ENCODE peak calls at places on chromosomes 16 and 17, in six cellular contexts. J is A549; L is uterus; C is cardiac muscle cell; Q is CD4-positive, alpha-beta T cell; S is thoracic aorta. B is an unnamed sample.

GRCh38 chr17:64240261-64240740 is 22.8 kb downstream of the TEX2 start:
- DNase-seq in J (no peak), L (no peak), C (peak), Q (no peak), S (no peak), B (no peak)

GRCh38 chr16:3687792-3688191 is 29.5 kb downstream of the TRAP1 start:
- DNase-seq in J (no peak), L (no peak), C (no peak), Q (no peak), S (no peak), B (no peak)

GRCh38 chr17:65567566-65567965 is 6.1 kb upstream of the AXIN2 start:
- DNase-seq in J (no peak), L (no peak), C (no peak), Q (no peak), S (no peak), B (no peak)

GRCh38 chr17:42060231-42060630 is 9.8 kb upstream of the C17orf113 start:
- DNase-seq in J (no peak), L (no peak), C (no peak), Q (no peak), S (no peak), B (no peak)

GRCh38 chr17:77343031-77343866 is 202.5 kb downstream of the SEC14L1 start:
- DNase-seq in J (no peak), L (no peak), C (no peak), Q (no peak), S (no peak), B (no peak)

GRCh38 chr16:2515180-2515803 is 1.5 kb downstream of the ATP6V0C start:
- DNase-seq in J (no peak), L (no peak), C (no peak), Q (no peak), S (no peak), B (no peak)

GRCh38 chr17:31339906-31340661 is 18.7 kb upstream of the EVI2A start:
- DNase-seq in J (no peak), L (peak), C (peak), Q (no peak), S (no peak), B (no peak)

GRCh38 chr17:41689497-41690299 is 1.0 kb downstream of the EIF1 start:
- DNase-seq in J (peak), L (peak), C (peak), Q (peak), S (no peak), B (no peak)

GRCh38 chr16:89422905-89423630 is 67.3 kb downstream of the ANKRD11 start:
- DNase-seq in J (no peak), L (no peak), C (peak), Q (no peak), S (no peak), B (no peak)

GRCh38 chr17:28119049-28119448 is 76.6 kb downstream of the NLK start:
- DNase-seq in J (no peak), L (no peak), C (no peak), Q (no peak), S (no peak), B (no peak)

GRCh38 chr17:1039511-1040215 is 42.7 kb downstream of the TIMM22 start:
- DNase-seq in J (no peak), L (peak), C (peak), Q (no peak), S (no peak), B (peak)

GRCh38 chr17:10119203-10120112 is 78.9 kb downstream of the GAS7 start:
- DNase-seq in J (no peak), L (no peak), C (no peak), Q (no peak), S (no peak), B (no peak)

GRCh38 chr16:84892097-84892496 is 72.3 kb downstream of the CRISPLD2 start:
- DNase-seq in J (no peak), L (no peak), C (no peak), Q (no peak), S (no peak), B (no peak)

GRCh38 chr17:14098246-14098645 is 28.9 kb downstream of the COX10 start:
- DNase-seq in J (no peak), L (no peak), C (peak), Q (no peak), S (no peak), B (no peak)

GRCh38 chr16:62644030-62644812 is 608.0 kb upstream of the CDH8 start:
- DNase-seq in J (no peak), L (no peak), C (no peak), Q (no peak), S (no peak), B (no peak)

GRCh38 chr17:13920413-13920812 is 148.9 kb upstream of the COX10 start:
- DNase-seq in J (no peak), L (no peak), C (no peak), Q (no peak), S (no peak), B (no peak)

GRCh38 chr16:8808613-8809353 is 11.1 kb downstream of the PMM2 start:
- DNase-seq in J (no peak), L (no peak), C (no peak), Q (no peak), S (no peak), B (no peak)

GRCh38 chr16:89142474-89143197 is 28.9 kb upstream of the CDH15 start:
- DNase-seq in J (no peak), L (no peak), C (no peak), Q (no peak), S (no peak), B (no peak)

GRCh38 chr16:2458887-2459646 is 842 bp upstream of the TEDC2 start:
- DNase-seq in J (no peak), L (no peak), C (no peak), Q (no peak), S (no peak), B (no peak)

GRCh38 chr16:3137267-3137666 is 2.4 kb downstream of the ZNF213 start:
- DNase-seq in J (no peak), L (no peak), C (no peak), Q (no peak), S (no peak), B (no peak)

GRCh38 chr17:14866266-14866665 is 398.9 kb downstream of the PMP22 start:
- DNase-seq in J (no peak), L (no peak), C (peak), Q (no peak), S (no peak), B (no peak)

GRCh38 chr17:28076138-28076537 is 33.7 kb downstream of the NLK start:
- DNase-seq in J (no peak), L (no peak), C (no peak), Q (no peak), S (no peak), B (no peak)

GRCh38 chr17:30824002-30824355 is 513 bp downstream of the CRLF3 start:
- DNase-seq in J (no peak), L (peak), C (no peak), Q (no peak), S (no peak), B (no peak)

GRCh38 chr17:17313350-17313991 is 10.3 kb downstream of the NT5M start:
- DNase-seq in J (peak), L (no peak), C (peak), Q (peak), S (no peak), B (no peak)

GRCh38 chr17:40112191-40112590 is 9.6 kb upstream of the MSL1 start:
- DNase-seq in J (no peak), L (no peak), C (no peak), Q (no peak), S (no peak), B (no peak)
- H3K27ac ChIP-seq in J (peak), L (peak), C (peak), Q (peak), S (peak), B (peak)

DNA sequence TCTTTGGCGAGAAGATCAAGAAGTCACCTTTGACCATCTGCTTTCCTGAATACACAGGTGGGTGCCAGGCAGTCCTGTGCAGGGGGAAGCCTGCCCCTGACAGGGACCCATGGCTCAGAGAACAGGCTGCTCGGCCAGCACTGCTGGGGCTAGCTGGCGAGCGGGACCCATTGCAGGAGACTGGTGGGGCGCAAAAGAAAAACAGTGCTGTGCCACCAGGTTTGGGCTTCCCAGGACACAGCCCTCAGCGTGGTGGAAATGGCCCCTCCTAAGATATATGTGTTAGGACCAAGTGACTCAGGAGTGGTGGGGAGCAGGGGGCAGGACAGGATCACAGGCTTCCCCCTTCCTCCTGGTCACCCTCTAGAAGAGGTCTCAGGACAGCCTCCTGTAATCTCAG is 73.9 kb downstream of the AMFR start:
- DNase-seq in J (no peak), L (no peak), C (no peak), Q (no peak), S (no peak), B (no peak)
- H3K27ac ChIP-seq in J (no peak), L (no peak), C (no peak), Q (no peak), S (no peak), B (no peak)

DNA sequence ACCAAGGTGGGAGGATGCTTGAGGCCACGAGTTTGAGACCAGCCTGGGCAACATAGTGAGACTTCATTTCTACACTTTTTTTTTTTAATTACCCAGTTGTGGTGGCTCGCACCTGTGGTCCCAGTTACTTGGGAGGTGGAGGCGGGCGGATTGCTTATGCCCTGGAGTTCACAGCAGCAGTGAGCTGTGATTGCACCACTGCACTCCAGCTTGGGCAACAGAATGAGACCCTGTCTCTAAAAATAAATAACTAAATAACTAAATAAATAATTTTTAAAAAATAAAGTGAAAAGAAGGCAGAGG is 9.3 kb downstream of the DNAI2 start:
- DNase-seq in J (no peak), L (no peak), C (no peak), Q (no peak), S (no peak), B (no peak)
- H3K27ac ChIP-seq in J (no peak), L (no peak), C (no peak), Q (no peak), S (no peak), B (no peak)

GRCh38 chr17:50146927-50147640 is 3.4 kb downstream of the PPP1R9B start:
- DNase-seq in J (no peak), L (no peak), C (no peak), Q (no peak), S (no peak), B (no peak)
- H3K27ac ChIP-seq in J (no peak), L (peak), C (no peak), Q (peak), S (peak), B (peak)

GRCh38 chr17:58333396-58334207 is 5.0 kb upstream of the TSPOAP1 start:
- DNase-seq in J (no peak), L (no peak), C (no peak), Q (no peak), S (no peak), B (no peak)
- H3K27ac ChIP-seq in J (no peak), L (no peak), C (no peak), Q (peak), S (no peak), B (no peak)

DNA sequence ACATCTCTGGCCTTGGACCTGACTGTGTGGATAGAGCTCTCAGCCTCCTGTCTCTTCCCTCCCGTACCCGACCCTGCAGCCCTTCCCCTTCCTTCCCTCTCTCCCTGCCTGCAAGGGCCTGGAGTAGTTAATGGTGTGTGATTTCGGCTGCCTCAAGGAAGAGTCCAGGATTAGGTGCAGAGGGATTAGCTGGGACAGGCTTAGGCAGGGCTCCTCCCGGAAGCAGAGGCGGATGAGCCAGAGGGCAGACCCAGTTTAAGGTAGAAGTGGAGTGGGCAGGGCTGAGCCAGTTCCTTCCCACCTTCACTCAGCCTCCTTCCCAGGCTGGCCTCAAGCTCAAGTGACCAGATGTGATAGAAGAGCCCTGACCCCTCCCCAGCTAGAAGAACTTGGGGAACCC is 16.7 kb downstream of the GUCY2D start:
- DNase-seq in J (no peak), L (no peak), C (no peak), Q (no peak), S (no peak), B (no peak)
- H3K27ac ChIP-seq in J (no peak), L (no peak), C (no peak), Q (no peak), S (no peak), B (no peak)

DNA sequence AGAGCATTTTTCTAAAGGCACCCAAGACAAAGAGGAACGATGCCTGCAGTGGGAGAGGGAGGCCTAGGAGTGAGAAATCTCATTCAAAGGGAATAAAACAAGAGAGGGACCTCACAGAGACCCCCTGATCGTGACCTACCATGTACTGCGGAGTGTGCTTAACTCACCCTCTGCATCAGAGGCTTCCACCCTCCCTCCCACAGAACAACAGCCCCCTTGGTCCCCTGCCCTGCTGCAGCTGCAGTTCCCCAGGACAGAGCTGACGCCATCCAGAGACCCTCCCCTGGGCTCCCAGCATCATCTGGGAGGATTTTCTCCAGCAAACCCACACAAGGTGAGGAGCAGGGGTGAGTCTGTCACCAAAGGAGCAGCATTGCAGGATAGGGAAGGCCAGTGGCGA is 39.9 kb downstream of the TLE7 start:
- DNase-seq in J (no peak), L (no peak), C (no peak), Q (no peak), S (no peak), B (no peak)
- H3K27ac ChIP-seq in J (no peak), L (no peak), C (no peak), Q (no peak), S (no peak), B (no peak)